ENCODE peak calls at places on chromosomes 11 and 22, in six cellular contexts. E is LoVo; L is astrocyte of the spinal cord; G is cerebellar cortex; S is T47D; H is activated CD8-positive, alpha-beta memory T cell treated with anti-CD3 and anti-CD28 coated beads for 1 hour. Q is an unnamed sample.

GRCh38 chr11:5291207-5291838 is 10.4 kb downstream of the OR51B4 start:
- DNase-seq in E (peak), S (no peak), H (no peak), L (peak), G (peak), Q (peak)

GRCh38 chr22:22547226-22547625 is 11.8 kb downstream of the PRAME start:
- DNase-seq in L (no peak), S (no peak), H (no peak), E (no peak), G (no peak), Q (no peak)

GRCh38 chr11:72069787-72070251 is 10.5 kb downstream of the NUMA1 start:
- DNase-seq in H (no peak), S (no peak), L (peak), E (peak), G (peak), Q (peak)

GRCh38 chr11:44047298-44047697 is 483 bp upstream of the ACCSL start:
- DNase-seq in E (no peak), S (no peak), H (no peak), G (no peak), L (no peak), Q (no peak)

GRCh38 chr11:12755510-12755909 is 81.3 kb downstream of the TEAD1 start:
- DNase-seq in H (no peak), L (no peak), G (no peak), S (no peak), E (no peak), Q (no peak)

GRCh38 chr22:36940676-36941075 is 27.2 kb downstream of the CSF2RB start:
- DNase-seq in H (no peak), L (no peak), G (no peak), S (no peak), E (no peak), Q (no peak)

GRCh38 chr11:73203790-73204189 is 14.3 kb upstream of the P2RY2 start:
- DNase-seq in G (no peak), H (no peak), E (no peak), L (no peak), S (no peak), Q (no peak)

GRCh38 chr11:61922539-61922938 is 5.2 kb upstream of the RAB3IL1 start:
- DNase-seq in G (no peak), L (peak), S (no peak), H (no peak), E (no peak), Q (no peak)

GRCh38 chr11:1389103-1389931 is 417 bp upstream of the BRSK2 start:
- DNase-seq in L (peak), E (peak), S (peak), H (peak), G (peak), Q (peak)

GRCh38 chr11:28679795-28680194 is 571.6 kb downstream of the METTL15 start:
- DNase-seq in L (peak), S (no peak), E (peak), H (no peak), G (no peak), Q (no peak)

GRCh38 chr11:78365381-78365792 is 52.2 kb downstream of the GAB2 start:
- DNase-seq in S (peak), G (no peak), H (no peak), E (peak), L (no peak), Q (peak)

GRCh38 chr11:15199693-15200092 is 85.0 kb downstream of the INSC start:
- DNase-seq in L (peak), E (peak), G (peak), S (peak), H (no peak), Q (no peak)

GRCh38 chr11:48900131-48900800 is 83.4 kb downstream of the TRIM51G start:
- DNase-seq in S (no peak), H (no peak), L (no peak), G (no peak), E (no peak), Q (no peak)

GRCh38 chr22:40741116-40741515 is 61.8 kb downstream of the MCHR1 start:
- DNase-seq in G (no peak), E (no peak), H (no peak), S (no peak), L (no peak), Q (no peak)

GRCh38 chr22:31229402-31230140 is 17.5 kb downstream of the LIMK2 start:
- DNase-seq in H (no peak), S (no peak), L (peak), G (peak), E (no peak), Q (no peak)

GRCh38 chr11:24531528-24531927 is 34.7 kb downstream of the LUZP2 start:
- DNase-seq in L (no peak), E (no peak), S (no peak), G (no peak), H (no peak), Q (no peak)

GRCh38 chr11:3006505-3007260 is 14.6 kb upstream of the NAP1L4 start:
- DNase-seq in L (no peak), G (no peak), E (no peak), H (no peak), S (no peak), Q (no peak)

GRCh38 chr11:65946655-65947054 is 1.4 kb downstream of the TSGA10IP start:
- DNase-seq in G (no peak), L (no peak), E (no peak), H (no peak), S (no peak), Q (no peak)

GRCh38 chr11:124971810-124972209 is 17.8 kb downstream of the CCDC15 start:
- DNase-seq in E (no peak), S (no peak), L (no peak), G (no peak), H (no peak), Q (no peak)

GRCh38 chr22:32517921-32518320 is 43.3 kb downstream of the FBXO7 start:
- DNase-seq in G (no peak), S (no peak), L (no peak), H (no peak), E (no peak), Q (no peak)

GRCh38 chr22:44837481-44837880 is 85.1 kb downstream of the ARHGAP8 start:
- DNase-seq in L (no peak), E (no peak), H (no peak), S (no peak), G (no peak), Q (no peak)

GRCh38 chr11:14345668-14346067 is 13.3 kb downstream of the RRAS2 start:
- DNase-seq in G (no peak), H (no peak), S (no peak), E (no peak), L (no peak), Q (no peak)

GRCh38 chr11:1010006-1010405 is 26.5 kb downstream of the MUC6 start:
- DNase-seq in E (no peak), H (no peak), G (no peak), S (no peak), L (no peak), Q (no peak)

GRCh38 chr11:92391866-92392265 is 167.2 kb downstream of the FAT3 start:
- DNase-seq in S (no peak), G (no peak), E (no peak), L (no peak), H (no peak), Q (no peak)

GRCh38 chr11:102780491-102780918 is at the start of gene MMP10:
- DNase-seq in E (peak), H (no peak), S (peak), G (no peak), L (peak), Q (peak)

GRCh38 chr11:47412152-47412746 is 3.9 kb downstream of the SLC39A13 start:
- DNase-seq in H (peak), S (peak), G (peak), L (no peak), E (no peak), Q (peak)

GRCh38 chr11:97979741-97980140 is 1041.0 kb upstream of the CNTN5 start:
- DNase-seq in L (peak), G (no peak), S (no peak), H (no peak), E (no peak), Q (no peak)

GRCh38 chr22:39745789-39746188 is 147.8 kb downstream of the ENTHD1 start:
- DNase-seq in H (no peak), L (no peak), E (no peak), G (no peak), S (no peak), Q (no peak)

GRCh38 chr11:118917488-118918127 is 8.1 kb downstream of the BCL9L start:
- DNase-seq in H (no peak), L (peak), G (peak), E (peak), S (no peak), Q (peak)

GRCh38 chr11:68817554-68817953 is 24.2 kb downstream of the CPT1A start:
- DNase-seq in S (no peak), L (no peak), H (no peak), E (no peak), G (no peak), Q (no peak)

GRCh38 chr11:34570584-34570983 is 50.3 kb upstream of the EHF start:
- DNase-seq in E (no peak), H (no peak), G (no peak), L (peak), S (peak), Q (no peak)

GRCh38 chr11:88604255-88604654 is 266.7 kb upstream of the CTSC start:
- DNase-seq in S (no peak), G (no peak), E (no peak), L (peak), H (no peak), Q (no peak)

GRCh38 chr22:19357270-19358105 is 66.0 kb upstream of the CLTCL1 start:
- DNase-seq in G (no peak), E (no peak), L (no peak), H (no peak), S (no peak), Q (no peak)

GRCh38 chr11:27385245-27385644 is 22.2 kb upstream of the CCDC34 start:
- DNase-seq in G (no peak), H (no peak), E (no peak), S (no peak), L (peak), Q (no peak)

GRCh38 chr11:20739004-20739612 is 69.7 kb downstream of the NELL1 start:
- DNase-seq in S (no peak), E (no peak), L (no peak), H (no peak), G (no peak), Q (no peak)

GRCh38 chr11:65575568-65576231 is at the start of gene EHBP1L1:
- DNase-seq in L (peak), E (peak), G (no peak), H (peak), S (peak), Q (peak)